ENCODE peak calls at places on chromosomes 13 and 19, in eight cellular contexts. H is IMR-90, A is adrenal gland, I is ovary, E is right lobe of liver, Z is tibial nerve, D is endothelial cell of umbilical vein, Q is A549. L is an unnamed sample.

GRCh38 chr19:35429698-35430097 is 18.4 kb upstream of the FFAR2 start:
- DNase-seq in H (no peak), A (no peak), I (no peak), E (no peak), Z (no peak), D (no peak), Q (no peak), L (no peak)

GRCh38 chr13:92806215-92806614 is 420.4 kb upstream of the GPC6 start:
- DNase-seq in H (no peak), A (peak; percentile 17), I (no peak), E (no peak), Z (no peak), D (no peak), Q (no peak), L (no peak)

GRCh38 chr19:51598159-51598915 is 27.3 kb downstream of the ZNF175 start:
- DNase-seq in H (no peak), A (no peak), I (no peak), E (no peak), Z (no peak), D (no peak), Q (no peak), L (no peak)

GRCh38 chr19:4454952-4455738 is 2.4 kb downstream of the UBXN6 start:
- DNase-seq in H (peak; percentile 62), A (peak; percentile 92), I (peak; percentile 71), E (no peak), Z (no peak), D (no peak), Q (no peak), L (no peak)

GRCh38 chr19:33286899-33287298 is 15.4 kb downstream of the CEBPA start:
- DNase-seq in H (no peak), A (no peak), I (no peak), E (no peak), Z (no peak), D (no peak), Q (no peak), L (no peak)

GRCh38 chr19:33310606-33311325 is 8.4 kb upstream of the CEBPA start:
- DNase-seq in H (no peak), A (no peak), I (no peak), E (no peak), Z (no peak), D (no peak), Q (no peak), L (no peak)

GRCh38 chr13:38872693-38873092 is 117.9 kb downstream of the STOML3 start:
- DNase-seq in H (peak; percentile 5), A (no peak), I (peak; percentile 28), E (peak; percentile 22), Z (peak; percentile 25), D (peak; percentile 21), Q (peak; percentile 9), L (no peak)

GRCh38 chr13:41954226-41954625 is 6.7 kb downstream of the VWA8 start:
- DNase-seq in H (no peak), A (no peak), I (no peak), E (no peak), Z (no peak), D (no peak), Q (no peak), L (no peak)

GRCh38 chr13:95709101-95709500 is 32.2 kb downstream of the DNAJC3 start:
- DNase-seq in H (no peak), A (no peak), I (no peak), E (no peak), Z (no peak), D (no peak), Q (no peak), L (no peak)

GRCh38 chr19:56142897-56143434 is 1.9 kb downstream of the ZNF444 start:
- DNase-seq in H (no peak), A (no peak), I (no peak), E (no peak), Z (no peak), D (no peak), Q (no peak), L (no peak)

GRCh38 chr13:102907016-102907756 is 61.4 kb downstream of the ERCC5 start:
- DNase-seq in H (no peak), A (no peak), I (no peak), E (no peak), Z (no peak), D (no peak), Q (no peak), L (no peak)
- TF ChIP-seq POLR2A in H (no peak), A (no peak), I (no peak), E (no peak), Z (no peak), D (no peak), Q (no peak), L (no peak)

DNA sequence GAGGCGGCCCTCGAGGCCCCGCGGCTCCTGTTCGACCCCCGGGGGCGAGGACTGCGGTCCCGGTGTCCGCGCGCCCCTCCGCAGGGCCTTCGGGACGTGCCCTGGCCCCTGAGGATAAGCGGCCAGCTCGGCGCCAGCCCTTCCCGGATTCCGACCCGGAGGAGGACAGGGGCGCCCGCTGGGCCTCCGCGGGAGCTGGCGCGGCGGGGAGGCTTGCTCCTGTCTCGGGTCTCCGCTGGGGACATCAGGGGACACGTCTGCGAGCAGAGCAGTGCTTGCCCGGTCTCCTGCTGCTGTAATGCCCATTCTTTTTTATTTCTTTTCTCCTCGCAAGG is 828 bp downstream of the B3GLCT start:
- DNase-seq in H (no peak), A (peak; percentile 56), I (peak; percentile 39), E (peak; percentile 70), Z (no peak), D (peak; percentile 55), Q (peak; percentile 50), L (no peak)
- H3K4me1 ChIP-seq in H (peaks cover 7% of the 10 kb centered on the region), A (peaks cover 16% of the 10 kb centered on the region), I (peaks cover 4% of the 10 kb centered on the region), E (peaks cover 8% of the 10 kb centered on the region), Z (peaks cover 12% of the 10 kb centered on the region), D (peaks cover 15% of the 10 kb centered on the region), Q (peaks cover 17% of the 10 kb centered on the region), L (peaks cover 20% of the 10 kb centered on the region)

DNA sequence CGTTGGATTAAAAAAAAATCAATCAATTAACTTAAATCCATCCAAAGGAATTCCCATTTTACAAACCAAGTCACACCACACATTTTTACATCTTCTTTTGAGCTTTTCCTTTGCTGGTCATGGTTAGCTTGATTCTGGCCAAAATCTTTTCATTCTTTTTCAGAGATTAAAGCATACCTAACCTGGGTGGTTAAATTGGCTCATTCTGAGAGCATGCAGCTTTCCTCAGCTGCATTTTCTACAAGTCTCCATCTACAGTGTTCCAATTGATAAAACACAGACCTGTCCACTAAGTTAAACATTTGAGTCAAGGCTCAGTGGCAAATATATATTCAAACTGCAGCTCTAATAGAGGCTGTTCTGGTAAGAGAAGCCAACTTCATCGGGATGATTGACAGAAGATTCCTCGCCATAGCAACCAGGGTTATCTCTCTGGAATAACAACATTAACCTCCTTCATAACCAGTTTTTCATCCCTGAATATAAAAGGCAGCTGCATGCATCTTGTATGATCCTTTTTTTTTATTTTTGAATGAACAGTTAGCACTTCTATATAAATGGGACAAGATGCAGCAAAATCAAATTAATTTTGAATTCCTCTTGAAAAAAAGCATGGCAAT is 106.2 kb downstream of the DNAJC15 start:
- DNase-seq in H (no peak), A (no peak), I (no peak), E (no peak), Z (no peak), D (no peak), Q (no peak), L (no peak)
- H3K27ac ChIP-seq in H (no peak overlapping the region), A (no peak overlapping the region), I (no peak overlapping the region), E (no peak overlapping the region), Z (no peak overlapping the region), D (no peak overlapping the region), Q (no peak overlapping the region), L (no peak overlapping the region)

DNA sequence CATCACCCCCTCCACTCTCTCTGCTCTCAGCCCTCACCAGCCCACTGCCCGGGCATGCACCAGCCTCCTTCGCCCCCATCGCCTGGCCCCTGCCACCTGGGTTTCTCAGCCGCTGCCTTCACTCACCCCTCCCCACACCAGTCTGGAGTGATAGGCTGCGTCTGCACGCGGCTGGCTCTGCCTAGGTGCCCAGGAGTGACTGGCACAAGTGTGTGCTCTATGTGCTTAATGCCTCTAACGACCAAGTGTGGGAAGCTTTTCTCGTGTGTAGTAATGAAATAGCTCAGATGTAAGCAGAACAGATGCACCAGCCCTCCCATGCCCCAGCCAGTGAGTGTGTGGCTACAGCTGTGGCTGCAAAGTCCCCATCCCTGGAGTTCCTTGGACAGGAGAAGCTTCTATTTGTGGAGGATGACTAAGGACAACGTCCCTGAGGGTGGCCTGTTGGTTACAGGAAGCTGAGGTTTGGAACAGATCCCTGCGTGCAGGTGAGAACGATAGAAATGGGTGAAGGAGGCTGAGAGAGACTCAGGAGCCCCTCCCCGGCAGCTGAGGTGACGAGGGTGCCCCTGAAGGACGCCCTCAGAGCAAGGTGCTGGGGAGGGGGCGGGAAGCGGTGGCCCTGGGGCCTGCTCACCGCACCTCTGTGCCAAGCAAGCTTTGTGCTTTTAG is 35.6 kb downstream of the ATP11A start:
- DNase-seq in H (peak; percentile 62), A (peak; percentile 77), I (no peak), E (no peak), Z (no peak), D (no peak), Q (no peak), L (no peak)
- TF ChIP-seq POLR2A in H (no peak), A (peak; percentile 16), I (no peak), E (no peak), Z (no peak), D (no peak), Q (no peak), L (no peak)

GRCh38 chr19:10513223-10513622 is 4.0 kb downstream of the S1PR5 start:
- DNase-seq in H (no peak), A (no peak), I (no peak), E (no peak), Z (no peak), D (no peak), Q (no peak), L (no peak)
- H3K4me1 ChIP-seq in H (peaks cover 4% of the 10 kb centered on the region), A (peaks cover 13% of the 10 kb centered on the region), I (peaks cover 3% of the 10 kb centered on the region), E (peaks cover 6% of the 10 kb centered on the region), Z (peaks cover 9% of the 10 kb centered on the region), D (peaks cover 2% of the 10 kb centered on the region), Q (peaks cover 19% of the 10 kb centered on the region), L (peaks cover 93% of the 10 kb centered on the region)